ENCODE peak calls at places on chromosomes 11 and 22, in five cellular contexts. S is CD8-positive, alpha-beta memory T cell; K is heart left ventricle; C is SJCRH30; L is adrenal gland. Q is an unnamed sample. For H3K4me1, the result is how much of the 10 kb centered on the place peaks cover.

GRCh38 chr11:105297463-105297862 is 157.9 kb upstream of the CARD18 start:
- DNase-seq in S (no peak), K (no peak), C (no peak), L (no peak), Q (no peak)

GRCh38 chr22:39024923-39025322 is 4.0 kb downstream of the APOBEC3D start:
- DNase-seq in S (no peak), K (no peak), C (no peak), L (no peak), Q (no peak)

GRCh38 chr11:19602406-19602805 is 110.2 kb upstream of the NAV2 start:
- DNase-seq in S (no peak), K (no peak), C (no peak), L (no peak), Q (no peak)

GRCh38 chr11:100930185-100930778 is 199.3 kb downstream of the PGR start:
- DNase-seq in S (no peak), K (no peak), C (no peak), L (no peak), Q (no peak)

GRCh38 chr11:19879309-19880087 is 166.9 kb downstream of the NAV2 start:
- DNase-seq in S (no peak), K (peak), C (no peak), L (no peak), Q (no peak)

GRCh38 chr11:61543606-61544306 is 35.2 kb downstream of the LRRC10B start:
- DNase-seq in S (no peak), K (no peak), C (no peak), L (no peak), Q (peak)

GRCh38 chr11:35030716-35031213 is 108.2 kb upstream of the CD44 start:
- DNase-seq in S (no peak), K (peak), C (peak), L (peak), Q (peak)

GRCh38 chr11:128643661-128644060 is 50.2 kb upstream of the FLI1 start:
- DNase-seq in S (no peak), K (no peak), C (peak), L (no peak), Q (no peak)

GRCh38 chr11:27705873-27706820 is 5.9 kb upstream of the BDNF start:
- DNase-seq in S (no peak), K (no peak), C (peak), L (no peak), Q (no peak)

GRCh38 chr11:8807544-8808225 is 103.3 kb upstream of the AKIP1 start:
- DNase-seq in S (no peak), K (peak), C (peak), L (peak), Q (no peak)
- H3K4me1 ChIP-seq in S (under half), K (under half), C (under half), L (half or more), Q (under half)

GRCh38 chr22:32619614-32620426 is 145.2 kb downstream of the FBXO7 start:
- DNase-seq in S (no peak), K (peak), C (peak), L (peak), Q (no peak)

GRCh38 chr22:32617883-32618282 is 143.3 kb downstream of the FBXO7 start:
- DNase-seq in S (no peak), K (no peak), C (no peak), L (no peak), Q (no peak)

GRCh38 chr22:32615874-32616564 is 141.4 kb downstream of the FBXO7 start:
- DNase-seq in S (no peak), K (no peak), C (peak), L (no peak), Q (no peak)

GRCh38 chr22:32618461-32619140 is 144.0 kb downstream of the FBXO7 start:
- DNase-seq in S (no peak), K (peak), C (no peak), L (no peak), Q (no peak)

DNA sequence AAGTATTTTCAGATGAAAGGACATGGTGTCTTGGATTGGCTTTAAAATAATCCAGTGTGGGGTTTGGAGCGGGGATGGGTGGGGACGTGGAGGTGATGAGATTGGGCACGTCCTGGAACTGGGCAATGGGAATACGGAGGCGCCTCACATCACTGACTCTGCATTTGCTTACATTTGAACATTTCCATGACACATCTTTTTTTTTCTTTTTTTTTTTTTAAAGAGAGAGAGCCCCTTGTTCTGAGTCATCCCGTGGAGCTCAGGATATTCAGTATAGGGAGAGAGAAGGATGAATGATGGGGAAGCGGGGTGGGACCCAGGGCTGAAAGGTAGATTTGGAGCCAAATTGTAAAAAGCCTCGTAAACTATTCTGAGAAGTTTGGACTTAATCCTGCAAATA is 142.7 kb downstream of the FBXO7 start:
- DNase-seq in S (no peak), K (no peak), C (no peak), L (no peak), Q (no peak)
- H3K4me1 ChIP-seq in S (under half), K (under half), C (under half), L (under half), Q (under half)

GRCh38 chr11:12161603-12162350 is 51.4 kb downstream of the MICAL2 start:
- DNase-seq in S (no peak), K (no peak), C (no peak), L (no peak), Q (no peak)
- H3K4me1 ChIP-seq in S (under half), K (half or more), C (half or more), L (under half), Q (under half)

DNA sequence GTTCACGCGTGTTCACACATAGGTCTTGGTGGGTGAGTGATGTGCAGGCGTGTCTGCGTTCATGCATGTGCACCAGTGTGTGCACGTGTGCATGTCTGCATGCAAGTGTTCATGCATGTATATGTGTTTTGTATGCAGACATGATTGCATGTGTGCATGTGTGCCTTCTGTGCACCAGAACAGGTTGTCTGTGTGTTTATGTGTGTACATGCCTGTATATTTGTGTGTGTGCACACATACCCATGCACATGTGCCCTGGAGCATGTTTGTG is 4.9 kb downstream of the ZDHHC8 start:
- DNase-seq in S (no peak), K (no peak), C (no peak), L (no peak), Q (no peak)
- H3K4me1 ChIP-seq in S (under half), K (half or more), C (under half), L (under half), Q (under half)

GRCh38 chr11:3949132-3949531 is 93.7 kb downstream of the STIM1 start:
- DNase-seq in S (no peak), K (no peak), C (no peak), L (no peak), Q (no peak)
- H3K4me1 ChIP-seq in S (half or more), K (under half), C (under half), L (under half), Q (under half)

DNA sequence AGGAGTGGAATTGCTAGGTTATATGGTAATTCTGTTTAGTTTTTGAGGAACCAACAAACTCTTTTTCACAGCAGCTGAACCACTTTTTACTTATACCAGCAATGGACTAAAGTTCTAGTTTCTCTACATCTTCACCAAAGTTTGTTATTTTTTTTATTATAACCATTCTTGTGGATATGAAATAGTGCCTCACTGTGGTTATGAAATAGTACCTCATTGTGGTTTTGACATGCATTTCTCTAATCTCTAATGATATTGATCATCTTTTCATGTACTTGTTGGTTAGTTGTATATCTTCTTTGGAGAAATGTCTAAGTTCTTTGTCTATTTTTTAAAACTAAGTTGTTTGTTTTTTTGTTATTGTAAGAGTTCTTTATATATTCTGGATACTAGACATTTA is 27.2 kb downstream of the STIM1 start:
- DNase-seq in S (no peak), K (no peak), C (no peak), L (no peak), Q (no peak)
- H3K4me1 ChIP-seq in S (half or more), K (under half), C (under half), L (under half), Q (half or more)

DNA sequence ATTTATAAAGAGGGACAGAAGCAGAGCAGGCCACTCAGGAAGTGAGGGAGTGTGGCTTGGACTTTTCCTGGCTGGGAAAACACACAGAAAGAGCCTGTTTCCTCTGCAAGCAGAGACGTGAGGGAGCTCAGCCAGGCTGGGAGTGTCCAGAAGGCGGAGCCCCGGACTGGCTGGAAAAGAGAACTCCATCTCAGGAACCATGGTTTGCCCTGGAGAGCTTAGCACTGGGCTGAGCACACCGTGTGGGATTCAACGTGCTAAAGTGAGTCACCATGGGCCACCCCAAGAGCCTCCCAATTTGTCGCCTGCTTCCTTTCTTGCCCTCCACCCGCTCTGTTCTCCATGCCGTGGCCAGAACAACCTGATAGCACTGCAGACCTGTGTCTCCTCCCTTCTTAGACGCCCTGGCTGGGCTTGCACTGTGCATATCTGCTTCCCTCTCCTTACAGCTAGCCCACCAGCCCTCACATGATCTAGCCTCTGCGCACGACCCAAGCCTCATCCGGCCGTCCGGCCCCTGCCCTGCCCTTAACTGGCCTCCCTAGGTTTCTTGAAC is 51.8 kb downstream of the GALNT18 start:
- DNase-seq in S (no peak), K (peak), C (no peak), L (peak), Q (peak)
- H3K4me1 ChIP-seq in S (under half), K (under half), C (under half), L (under half), Q (under half)

DNA sequence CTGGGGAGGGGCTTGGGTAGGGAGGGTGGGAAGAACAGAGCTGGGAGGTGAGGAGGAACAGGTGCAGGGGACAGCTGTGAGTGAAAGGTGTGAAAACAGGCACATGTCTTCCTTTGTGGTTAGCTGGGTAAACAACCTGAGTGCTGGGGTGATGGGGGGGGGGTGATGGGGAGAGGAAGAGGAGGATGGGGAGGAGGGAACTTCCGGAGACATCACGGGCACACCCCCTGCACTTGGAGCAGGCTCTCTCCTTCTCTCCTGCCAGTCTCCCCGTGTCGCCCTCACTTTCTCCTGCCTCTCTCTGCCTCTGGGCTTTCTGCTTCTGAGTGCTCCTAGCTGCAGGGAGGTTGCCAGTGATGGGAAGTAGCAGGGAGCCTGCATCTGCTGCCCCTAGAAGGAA is 8.8 kb downstream of the CXCR5 start:
- DNase-seq in S (peak), K (no peak), C (no peak), L (no peak), Q (no peak)
- H3K4me1 ChIP-seq in S (half or more), K (under half), C (under half), L (under half), Q (under half)

GRCh38 chr11:1510928-1511327 is 24.3 kb upstream of the MOB2 start:
- DNase-seq in S (no peak), K (no peak), C (no peak), L (no peak), Q (no peak)
- H3K4me1 ChIP-seq in S (under half), K (half or more), C (under half), L (under half), Q (half or more)

Q was measured in left lung.